ENCODE peak calls at places on chromosomes 12 and 14, in four cellular contexts. W is K562, H is GM12878, U is Panc1. K is an unnamed sample.
A peak's percentile ranks its signal among the peaks of the same experiment; 100 is the strongest.

GRCh38 chr12:12327802-12328201 is 22.2 kb downstream of the MANSC1 start:
- DNase-seq in W (peak; percentile 72), U (no peak), H (peak; percentile 25), K (peak; percentile 73)

GRCh38 chr14:47917344-47917954 is 242.0 kb upstream of the MDGA2 start:
- DNase-seq in W (peak; percentile 4), H (no peak), U (no peak), K (no peak)

GRCh38 chr12:50925920-50926319 is 26.4 kb upstream of the HIGD1C start:
- DNase-seq in H (no peak), U (no peak), W (no peak), K (no peak)

GRCh38 chr12:49703647-49704137 is 3.5 kb downstream of the FMNL3 start:
- DNase-seq in W (peak; percentile 41), U (no peak), H (peak; percentile 71), K (peak; percentile 28)

GRCh38 chr12:87756111-87756510 is 273.1 kb downstream of the C12orf50 start:
- DNase-seq in H (no peak), W (no peak), U (no peak), K (no peak)

GRCh38 chr12:3417937-3418336 is 73.1 kb upstream of the PRMT8 start:
- DNase-seq in U (no peak), W (no peak), H (no peak), K (no peak)

GRCh38 chr12:38469689-38470088 is 153.1 kb downstream of the ALG10B start:
- DNase-seq in W (no peak), U (no peak), H (no peak), K (no peak)

GRCh38 chr12:103705927-103706326 is 118.9 kb downstream of the STAB2 start:
- DNase-seq in U (no peak), W (peak; percentile 31), H (no peak), K (no peak)

GRCh38 chr14:105890474-105891220 is 364.3 kb downstream of the TMEM121 start:
- DNase-seq in W (no peak), H (no peak), U (no peak), K (no peak)

GRCh38 chr12:49644620-49644994 is 21.2 kb downstream of the PRPF40B start:
- DNase-seq in H (peak; percentile 27), U (no peak), W (peak; percentile 83), K (peak; percentile 76)

GRCh38 chr12:11719678-11720099 is 70.2 kb downstream of the ETV6 start:
- DNase-seq in H (no peak), W (peak; percentile 8), U (no peak), K (peak; percentile 75)

GRCh38 chr14:20706657-20707355 is 18.2 kb downstream of the ANG start:
- DNase-seq in H (no peak), W (no peak), U (no peak), K (no peak)

GRCh38 chr14:20711275-20712069 is 22.9 kb downstream of the ANG start:
- DNase-seq in U (no peak), H (no peak), W (peak; percentile 42), K (no peak)

GRCh38 chr14:20712900-20713299 is 24.3 kb downstream of the ANG start:
- DNase-seq in H (no peak), W (no peak), U (no peak), K (no peak)

DNA sequence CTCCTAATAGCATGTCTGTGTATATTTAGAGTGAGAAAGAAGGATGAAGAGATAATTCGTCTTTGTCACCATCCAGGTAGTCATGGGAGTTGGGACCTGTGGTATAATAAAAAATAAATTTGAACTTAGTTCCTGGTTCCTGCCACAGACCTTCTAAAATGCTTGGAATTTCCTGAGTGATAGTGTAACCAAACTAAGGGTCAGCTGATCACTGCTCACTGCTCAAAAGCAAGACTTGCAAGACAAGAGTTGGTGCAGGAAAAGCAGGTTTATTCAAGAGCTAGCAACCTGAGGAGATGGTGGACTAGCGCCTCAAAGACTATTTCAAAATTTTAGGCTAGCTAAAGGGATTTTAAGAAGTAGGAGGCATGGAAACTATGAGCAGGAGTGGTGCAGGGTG is 19.1 kb downstream of the ANG start:
- DNase-seq in W (no peak), U (no peak), H (no peak), K (no peak)
- TF ChIP-seq REST in W (no peak), U (no peak), H (no peak), K (no peak)

DNA sequence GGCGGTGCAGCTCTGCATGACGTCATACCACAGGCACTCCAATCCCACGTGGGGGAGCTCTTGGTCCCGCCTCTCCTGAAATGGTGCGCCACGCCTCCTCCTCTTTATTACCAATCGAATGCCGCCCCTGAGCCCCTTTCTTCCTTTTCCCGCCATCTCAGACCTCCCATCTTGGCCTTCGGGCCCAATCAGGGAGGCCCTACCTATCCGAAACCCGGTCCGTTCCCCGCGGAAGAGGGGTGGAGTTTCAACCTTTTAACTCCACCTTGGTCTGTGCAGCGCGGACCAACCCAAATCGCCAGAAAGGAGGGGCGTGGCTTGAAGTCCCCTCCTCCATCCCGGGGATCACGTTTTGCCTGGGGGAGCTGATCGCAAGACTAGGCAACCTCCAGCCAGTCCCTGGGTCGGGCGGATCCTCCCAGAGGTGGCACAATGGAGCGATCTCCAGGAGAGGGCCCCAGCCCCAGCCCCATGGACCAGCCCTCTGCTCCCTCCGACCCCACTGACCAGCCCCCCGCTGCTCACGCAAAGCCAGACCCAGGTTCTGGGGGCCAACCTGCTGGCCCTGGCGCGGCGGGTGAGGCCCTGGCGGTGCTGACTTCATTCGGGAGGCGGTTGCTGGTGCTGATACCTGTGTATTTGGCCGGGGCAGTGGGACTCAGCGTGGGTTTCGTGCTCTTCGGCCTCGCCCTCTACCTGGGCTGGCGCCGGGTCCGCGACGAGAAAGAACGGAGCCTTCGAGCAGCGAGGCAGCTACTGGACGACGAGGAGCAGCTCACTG is at the start of gene ESYT1:
- DNase-seq in H (peak; percentile 98), U (peak; percentile 99), W (peak; percentile 100), K (peak; percentile 100)
- TF ChIP-seq REST in H (no peak), U (no peak), W (peak; percentile 42), K (no peak)

GRCh38 chr14:75277000-75277795 is 1.4 kb upstream of the FOS start:
- DNase-seq in W (peak; percentile 86), U (no peak), H (no peak), K (no peak)
- TF ChIP-seq REST in W (no peak), U (no peak), H (no peak), K (no peak)

DNA sequence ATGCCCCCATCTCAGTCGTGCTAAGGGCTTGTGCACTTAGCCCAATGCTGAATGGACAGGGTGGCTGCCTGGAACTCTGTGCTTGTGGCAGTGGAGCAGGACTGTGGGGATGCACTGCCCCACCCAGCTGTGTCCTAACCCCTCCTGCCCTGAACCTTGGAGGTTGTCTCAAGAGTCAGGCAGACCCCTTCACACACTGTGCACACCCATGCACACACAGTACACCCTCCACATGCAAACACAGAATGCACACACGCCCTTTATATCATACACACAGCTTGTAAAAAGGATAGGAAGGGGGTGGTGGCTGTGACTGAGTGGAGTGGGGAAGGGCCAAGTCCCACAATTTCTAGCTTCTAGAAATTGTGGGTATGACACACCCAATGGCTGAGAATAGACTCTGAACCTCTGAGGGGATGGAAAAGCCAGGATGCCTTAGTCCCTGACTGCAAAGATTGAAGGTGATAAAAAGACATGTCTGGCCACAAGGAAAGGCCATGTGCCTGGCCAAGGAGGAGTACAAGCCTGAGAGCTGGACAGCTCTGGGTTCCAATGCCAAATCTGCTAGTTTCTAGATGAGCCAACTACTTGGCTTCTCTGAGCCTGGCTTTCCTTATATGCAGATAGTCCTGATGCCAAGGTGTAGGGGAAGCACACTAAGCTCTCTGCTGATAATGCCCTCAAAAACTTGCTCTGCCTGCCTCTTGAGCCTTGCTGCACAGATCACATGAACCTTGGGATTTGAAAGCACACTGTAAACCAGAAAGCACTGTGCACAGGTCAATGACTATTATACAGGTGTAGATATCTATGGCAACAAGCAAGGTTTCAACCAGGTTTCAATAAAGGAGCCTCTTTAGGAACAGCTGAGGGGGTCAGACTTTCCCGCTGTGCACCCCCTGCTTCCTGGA is 8.4 kb downstream of the KRT8 start:
- DNase-seq in U (no peak), H (no peak), W (no peak), K (no peak)
- TF ChIP-seq REST in U (peak; percentile 55), H (no peak), W (no peak), K (no peak)

GRCh38 chr12:123365141-123365917 is 682 bp upstream of the SBNO1 start:
- DNase-seq in W (peak; percentile 99), H (peak; percentile 98), U (peak; percentile 86), K (peak; percentile 97)
- TF ChIP-seq REST in W (peak; percentile 56), H (peak; percentile 35), U (no peak), K (peak; percentile 53)

GRCh38 chr14:20468773-20469241 is 399 bp upstream of the PNP start:
- DNase-seq in H (no peak), U (no peak), W (no peak), K (no peak)

GRCh38 chr14:20472566-20473206 is 3.5 kb downstream of the PNP start:
- DNase-seq in H (no peak), U (no peak), W (no peak), K (no peak)

GRCh38 chr14:20469890-20470858 is 968 bp downstream of the PNP start:
- DNase-seq in U (peak; percentile 63), W (peak; percentile 48), H (no peak), K (peak; percentile 73)

GRCh38 chr14:20469242-20469889 is at the start of gene PNP:
- DNase-seq in H (peak; percentile 65), W (peak; percentile 90), U (peak; percentile 67), K (peak; percentile 94)
- TF ChIP-seq REST in H (no peak), W (no peak), U (no peak), K (peak; percentile 54)

DNA sequence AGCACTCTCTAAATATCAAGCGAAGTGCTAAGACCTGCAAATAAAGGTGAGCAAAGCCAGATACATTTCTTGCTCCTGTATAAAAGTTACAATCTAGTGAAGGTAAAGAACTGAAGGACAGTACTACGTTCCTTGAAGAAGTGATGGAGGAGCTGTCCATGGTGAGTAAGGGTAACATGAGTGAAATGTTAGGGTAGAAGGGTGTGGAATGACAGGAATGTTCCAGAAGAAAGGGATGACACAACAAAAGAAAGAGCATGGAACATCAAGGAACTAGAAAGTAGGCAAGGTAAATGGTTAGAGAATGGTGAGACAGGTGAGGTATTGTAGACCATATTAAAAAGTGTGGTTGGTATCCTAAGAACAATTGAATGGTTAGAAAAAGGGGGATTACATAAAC is 272.4 kb downstream of the ACSS3 start:
- DNase-seq in H (no peak), U (no peak), W (no peak), K (no peak)
- TF ChIP-seq REST in H (peak; percentile 37), U (no peak), W (no peak), K (peak; percentile 85)

GRCh38 chr12:124665516-124665915 is 98.1 kb upstream of the NCOR2 start:
- DNase-seq in H (no peak), U (no peak), W (no peak), K (no peak)
- TF ChIP-seq REST in H (no peak), U (no peak), W (no peak), K (no peak)

DNA sequence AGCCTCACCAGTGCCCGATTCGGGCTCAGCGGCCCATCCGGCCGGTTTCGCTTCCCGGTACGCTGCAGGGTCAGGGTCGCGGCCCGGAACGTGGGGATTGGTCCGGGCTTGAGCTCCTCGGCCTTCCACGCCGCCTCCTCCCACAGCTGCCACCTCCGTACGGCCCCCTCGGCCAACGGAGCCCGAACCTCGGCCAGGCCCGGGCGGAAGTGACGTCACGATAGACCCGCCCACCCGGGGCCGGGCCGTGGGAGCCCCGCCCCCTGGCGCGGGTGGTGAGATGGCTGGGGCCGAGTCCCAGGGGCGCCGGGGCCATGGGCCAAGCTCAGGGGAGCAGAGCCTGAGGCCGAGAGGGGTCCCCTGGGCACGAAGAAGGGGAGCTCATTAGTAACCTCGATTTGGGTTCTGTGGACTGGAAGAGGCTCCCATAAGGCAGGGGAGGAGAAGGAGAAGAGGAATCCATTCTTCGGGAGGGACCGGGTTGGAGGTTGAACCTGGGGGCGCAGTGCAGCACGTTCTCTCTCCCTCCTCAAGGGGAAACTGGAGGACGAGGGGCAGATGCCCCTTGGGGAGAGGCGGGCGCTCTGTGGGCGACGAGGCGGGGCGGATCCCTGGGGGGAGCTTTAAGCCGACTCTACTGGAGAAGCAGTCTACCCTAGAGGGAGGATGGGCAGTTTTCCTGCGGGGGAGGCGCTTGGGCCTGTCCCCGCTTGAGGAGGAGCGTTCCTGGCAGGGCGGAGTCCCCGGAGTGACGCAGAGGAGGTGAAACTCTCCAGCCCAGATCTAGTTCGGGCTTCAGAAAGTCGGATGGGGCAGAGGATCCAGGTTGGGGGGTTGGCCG is at the start of gene MLF2:
- DNase-seq in W (peak; percentile 97), U (peak; percentile 91), H (peak; percentile 94), K (peak; percentile 98)
- TF ChIP-seq REST in W (no peak), U (no peak), H (no peak), K (no peak)